ENCODE peak calls at places on chromosome 3, in five cellular contexts. P is CD4-positive, alpha-beta T cell; J is cardiac muscle cell; L is K562; E is brain microvascular endothelial cell. C is an unnamed sample.

GRCh38 chr3:69665026-69665739 is 74.1 kb upstream of the MITF start:
- DNase-seq in P (no peak), J (peak), L (peak), E (peak), C (no peak)

GRCh38 chr3:10552631-10552943 is 47.2 kb upstream of the ATP2B2 start:
- DNase-seq in P (no peak), J (no peak), L (no peak), E (no peak), C (no peak)

GRCh38 chr3:101835676-101836075 is 13.6 kb upstream of the NFKBIZ start:
- DNase-seq in P (no peak), J (no peak), L (no peak), E (no peak), C (no peak)

GRCh38 chr3:98902341-98902740 is 846 bp upstream of the DCBLD2 start:
- DNase-seq in P (no peak), J (no peak), L (no peak), E (no peak), C (no peak)

GRCh38 chr3:117557469-117557868 is 847.9 kb downstream of the TUSC7 start:
- DNase-seq in P (no peak), J (no peak), L (no peak), E (no peak), C (no peak)

GRCh38 chr3:100073555-100074307 is 40.6 kb downstream of the FILIP1L start:
- DNase-seq in P (no peak), J (peak), L (no peak), E (peak), C (no peak)

GRCh38 chr3:15323063-15323462 is 9.3 kb downstream of the SH3BP5 start:
- DNase-seq in P (no peak), J (no peak), L (no peak), E (no peak), C (no peak)

GRCh38 chr3:170815340-170815739 is 54.7 kb downstream of the RPL22L1 start:
- DNase-seq in P (no peak), J (no peak), L (peak), E (peak), C (peak)

GRCh38 chr3:47577583-47578118 is 1.0 kb downstream of the CSPG5 start:
- DNase-seq in P (no peak), J (no peak), L (no peak), E (no peak), C (no peak)

GRCh38 chr3:4744405-4745239 is 234.6 kb upstream of the BHLHE40 start:
- DNase-seq in P (no peak), J (peak), L (no peak), E (peak), C (no peak)

GRCh38 chr3:40044487-40044886 is 235.1 kb downstream of the MYRIP start:
- DNase-seq in P (no peak), J (peak), L (no peak), E (peak), C (no peak)

GRCh38 chr3:144106970-144107369 is 135.3 kb downstream of the DIPK2A start:
- DNase-seq in P (no peak), J (peak), L (peak), E (no peak), C (no peak)

GRCh38 chr3:21694506-21694905 is 56.5 kb downstream of the ZNF385D start:
- DNase-seq in P (no peak), J (no peak), L (no peak), E (no peak), C (no peak)

GRCh38 chr3:135099734-135100348 is 304.8 kb downstream of the EPHB1 start:
- DNase-seq in P (no peak), J (no peak), L (no peak), E (no peak), C (no peak)

GRCh38 chr3:186241910-186242821 is 119.9 kb downstream of the DGKG start:
- DNase-seq in P (no peak), J (peak), L (peak), E (peak), C (peak)

GRCh38 chr3:14780927-14781507 is 37.7 kb upstream of the FGD5 start:
- DNase-seq in P (no peak), J (peak), L (peak), E (peak), C (peak)

GRCh38 chr3:178059124-178059523 is 477.1 kb upstream of the KCNMB2 start:
- DNase-seq in P (no peak), J (peak), L (no peak), E (no peak), C (no peak)

GRCh38 chr3:172666873-172667694 is 43.8 kb downstream of the NCEH1 start:
- DNase-seq in P (peak), J (peak), L (peak), E (peak), C (peak)

GRCh38 chr3:68876112-68876713 is 56.1 kb downstream of the TAFA4 start:
- DNase-seq in P (no peak), J (peak), L (peak), E (peak), C (peak)

GRCh38 chr3:137771401-137772230 is 7.5 kb downstream of the SOX14 start:
- DNase-seq in P (no peak), J (no peak), L (no peak), E (no peak), C (no peak)

GRCh38 chr3:138673641-138674040 is 65.1 kb downstream of the FAIM start:
- DNase-seq in P (no peak), J (peak), L (peak), E (peak), C (no peak)

GRCh38 chr3:176780766-176781165 is 416.5 kb downstream of the TBL1XR1 start:
- DNase-seq in P (no peak), J (no peak), L (no peak), E (no peak), C (no peak)

GRCh38 chr3:183330881-183331280 is 77.8 kb downstream of the B3GNT5 start:
- DNase-seq in P (no peak), J (no peak), L (peak), E (no peak), C (peak)

GRCh38 chr3:9384141-9384828 is 13.1 kb upstream of the SETD5 start:
- DNase-seq in P (no peak), J (peak), L (no peak), E (no peak), C (no peak)

GRCh38 chr3:158912621-158913020 is 110.8 kb downstream of the MFSD1 start:
- DNase-seq in P (no peak), J (no peak), L (no peak), E (peak), C (no peak)

GRCh38 chr3:127115691-127116351 is 77.1 kb upstream of the PRR23E start:
- DNase-seq in P (no peak), J (no peak), L (no peak), E (no peak), C (no peak)

GRCh38 chr3:147368561-147369151 is 37.7 kb downstream of the ZIC4 start:
- DNase-seq in P (no peak), J (no peak), L (no peak), E (no peak), C (no peak)
- H3K27ac ChIP-seq in P (no peak), J (no peak), L (no peak), E (no peak), C (no peak)

GRCh38 chr3:195111322-195111710 is 159.6 kb downstream of the XXYLT1 start:
- DNase-seq in P (no peak), J (no peak), L (no peak), E (no peak), C (no peak)

GRCh38 chr3:195114026-195114425 is 156.9 kb downstream of the XXYLT1 start:
- DNase-seq in P (no peak), J (no peak), L (no peak), E (no peak), C (no peak)

GRCh38 chr3:195113536-195113935 is 157.4 kb downstream of the XXYLT1 start:
- DNase-seq in P (no peak), J (no peak), L (no peak), E (no peak), C (no peak)

GRCh38 chr3:195112361-195112791 is 158.6 kb downstream of the XXYLT1 start:
- DNase-seq in P (no peak), J (no peak), L (no peak), E (no peak), C (no peak)

DNA sequence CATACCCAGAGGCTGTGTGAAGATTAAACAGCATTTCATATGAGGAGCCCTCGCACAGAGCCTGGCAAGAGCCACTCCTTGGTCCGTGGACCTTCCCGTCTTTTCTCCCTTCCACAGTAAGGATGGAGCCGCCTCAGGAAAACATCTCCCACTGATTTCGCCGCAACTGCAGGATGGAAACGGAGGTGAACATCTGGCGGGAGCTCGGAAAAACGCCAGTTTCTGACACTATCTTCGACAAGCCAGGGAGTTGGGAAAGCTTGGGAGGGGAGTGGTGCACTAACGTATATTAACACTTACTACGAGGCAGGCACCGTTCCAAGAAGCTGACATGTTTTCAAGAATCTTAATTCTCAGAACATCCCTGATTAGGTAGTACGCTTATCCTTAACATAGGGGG is 157.9 kb downstream of the XXYLT1 start:
- DNase-seq in P (no peak), J (peak), L (peak), E (no peak), C (no peak)
- H3K27ac ChIP-seq in P (no peak), J (no peak), L (peak), E (no peak), C (no peak)

DNA sequence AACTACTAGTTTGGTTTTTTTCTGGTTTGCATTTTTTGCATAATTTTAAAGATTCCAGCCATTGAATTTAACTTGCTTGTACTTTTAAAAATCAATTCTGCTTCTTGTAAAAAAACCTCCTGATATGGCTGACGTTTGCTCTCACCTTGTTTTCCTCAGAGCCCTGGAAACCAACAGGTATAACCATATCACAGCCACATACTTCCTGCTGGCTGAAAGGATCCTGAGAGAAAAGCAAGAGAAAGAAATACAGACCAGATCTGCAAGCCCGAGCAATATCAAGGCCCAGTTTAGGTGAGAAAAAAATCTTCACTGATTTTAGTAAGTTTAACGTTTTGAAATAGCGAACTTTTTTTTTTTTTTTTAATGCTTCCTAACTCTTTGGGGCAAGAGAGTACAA is 56.8 kb downstream of the SNRK start:
- DNase-seq in P (no peak), J (no peak), L (no peak), E (no peak), C (no peak)
- H3K27ac ChIP-seq in P (no peak), J (no peak), L (no peak), E (no peak), C (no peak)

DNA sequence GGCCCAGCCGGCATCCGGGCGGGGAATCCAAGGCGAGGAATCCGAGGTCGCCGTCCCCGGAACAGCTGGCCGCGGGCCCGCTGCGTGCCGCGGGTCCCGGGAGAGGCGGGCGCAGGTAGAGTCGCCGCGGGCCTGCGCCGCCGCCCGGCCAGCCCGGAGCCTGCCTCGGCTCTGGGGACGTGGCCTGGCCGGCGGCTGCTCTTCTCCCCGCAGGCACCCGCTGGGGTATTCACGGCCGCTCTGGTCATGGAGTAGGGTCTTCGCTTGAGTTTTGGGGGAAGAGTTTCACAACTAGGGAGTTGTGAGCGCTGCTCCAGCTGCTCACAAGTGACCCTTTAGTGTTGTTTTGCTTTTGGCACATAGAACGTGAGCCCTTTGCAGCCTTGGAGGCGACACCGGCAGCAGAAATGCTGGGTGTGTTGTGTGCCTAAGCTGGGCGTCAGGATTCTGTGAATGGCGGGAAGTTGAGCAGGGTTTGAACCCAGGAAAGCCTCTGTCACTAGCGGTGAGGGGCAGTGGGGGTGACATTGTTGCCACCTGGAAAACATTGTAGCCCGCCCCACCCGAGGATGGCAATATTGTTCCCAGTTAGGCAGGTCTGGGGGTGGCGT is 4.0 kb downstream of the TRIM71 start:
- DNase-seq in P (no peak), J (no peak), L (peak), E (no peak), C (no peak)
- H3K27ac ChIP-seq in P (no peak), J (peak), L (no peak), E (no peak), C (no peak)

C was measured in iPS DF 6.9.